ENCODE peak calls at places on chromosomes 3 and 15, in six cellular contexts. P is fibroblast of lung, W is lower leg skin, J is LNCaP clone FGC, R is A549, U is spleen. G is an unnamed sample.

GRCh38 chr3:24088782-24089181 is 143.7 kb downstream of the NR1D2 start:
- DNase-seq in R (peak), W (no peak), U (no peak), J (no peak), P (peak), G (peak)

GRCh38 chr3:47011371-47011770 is 31.9 kb downstream of the NBEAL2 start:
- DNase-seq in P (no peak), R (no peak), W (peak), U (peak), J (no peak), G (no peak)

GRCh38 chr3:114112696-114113095 is 56.2 kb downstream of the QTRT2 start:
- DNase-seq in R (no peak), J (no peak), U (no peak), P (peak), W (no peak), G (peak)

GRCh38 chr15:24075420-24076089 is 388.4 kb upstream of the NDN start:
- DNase-seq in J (no peak), P (no peak), W (no peak), U (no peak), R (no peak), G (no peak)

GRCh38 chr3:145637105-145637504 is 523.9 kb downstream of the PLOD2 start:
- DNase-seq in P (no peak), W (no peak), R (no peak), J (no peak), U (no peak), G (no peak)

GRCh38 chr3:4338751-4339150 is 35.6 kb downstream of the SETMAR start:
- DNase-seq in U (no peak), J (no peak), R (no peak), W (no peak), P (no peak), G (no peak)

GRCh38 chr3:62708642-62709041 is 166.6 kb downstream of the CADPS start:
- DNase-seq in R (no peak), U (no peak), P (no peak), W (no peak), J (no peak), G (no peak)

GRCh38 chr3:64327039-64327804 is 102.0 kb upstream of the PRICKLE2 start:
- DNase-seq in J (no peak), U (no peak), P (no peak), W (peak), R (no peak), G (peak)

GRCh38 chr15:64774556-64775523 is 549 bp downstream of the RBPMS2 start:
- DNase-seq in J (no peak), U (no peak), R (peak), W (no peak), P (peak), G (no peak)

GRCh38 chr3:41682996-41683395 is 278.9 kb downstream of the ULK4 start:
- DNase-seq in R (no peak), U (no peak), W (no peak), J (no peak), P (peak), G (peak)

GRCh38 chr15:68640791-68641331 is 62.1 kb downstream of the CORO2B start:
- DNase-seq in R (no peak), P (no peak), U (peak), J (no peak), W (peak), G (no peak)

GRCh38 chr3:14281053-14281452 is 102.4 kb downstream of the LSM3 start:
- DNase-seq in J (no peak), P (no peak), R (no peak), W (no peak), U (no peak), G (no peak)

GRCh38 chr3:148178508-148178907 is 519.2 kb upstream of the AGTR1 start:
- DNase-seq in R (no peak), U (no peak), J (peak), W (no peak), P (peak), G (peak)

GRCh38 chr15:44096596-44096995 is 98.5 kb downstream of the FRMD5 start:
- DNase-seq in W (no peak), R (no peak), U (no peak), P (peak), J (no peak), G (peak)

GRCh38 chr3:152121292-152121654 is 147.5 kb upstream of the MBNL1 start:
- DNase-seq in P (peak), R (peak), J (no peak), W (no peak), U (no peak), G (peak)

GRCh38 chr3:116339441-116340028 is 105.8 kb downstream of the LSAMP start:
- DNase-seq in W (no peak), R (no peak), J (no peak), U (no peak), P (peak), G (peak)

GRCh38 chr15:65008989-65009388 is 19.3 kb upstream of the SPG21 start:
- DNase-seq in W (no peak), R (no peak), J (no peak), U (no peak), P (no peak), G (peak)

GRCh38 chr15:58918239-58918638 is 15.2 kb downstream of the SLTM start:
- DNase-seq in P (peak), J (no peak), R (no peak), W (no peak), U (no peak), G (peak)

GRCh38 chr15:52318729-52319500 is 23.3 kb upstream of the MYO5C start:
- DNase-seq in P (no peak), U (no peak), J (no peak), W (no peak), R (no peak), G (peak)

GRCh38 chr15:76994001-76994400 is 925 bp upstream of the PSTPIP1 start:
- DNase-seq in P (no peak), J (no peak), W (no peak), R (peak), U (peak), G (peak)

GRCh38 chr3:12135029-12135634 is 23.6 kb downstream of the TIMP4 start:
- DNase-seq in R (peak), W (peak), U (peak), P (peak), J (no peak), G (peak)

GRCh38 chr15:101568304-101568703 is 78.8 kb upstream of the PCSK6 start:
- DNase-seq in R (no peak), U (no peak), J (no peak), P (peak), W (no peak), G (peak)

GRCh38 chr3:159825216-159825854 is 163.3 kb upstream of the IL12A start:
- DNase-seq in W (no peak), P (no peak), J (no peak), R (peak), U (no peak), G (no peak)

GRCh38 chr3:196135693-196136639 is 54.1 kb upstream of the TFRC start:
- DNase-seq in W (no peak), R (no peak), J (no peak), P (no peak), U (no peak), G (no peak)

GRCh38 chr3:11282250-11283125 is 10.3 kb downstream of the ATG7 start:
- DNase-seq in U (no peak), P (no peak), J (no peak), R (no peak), W (no peak), G (no peak)

GRCh38 chr15:67542192-67542461 is 376 bp upstream of the MAP2K5 start:
- DNase-seq in U (no peak), P (no peak), W (no peak), J (no peak), R (no peak), G (no peak)

GRCh38 chr3:184523825-184524615 is 37.6 kb upstream of the EPHB3 start:
- DNase-seq in R (peak), W (no peak), J (peak), P (peak), U (no peak), G (peak)

GRCh38 chr15:67133738-67134576 is 68.6 kb downstream of the SMAD3 start:
- DNase-seq in U (no peak), P (peak), J (no peak), W (no peak), R (peak), G (peak)

GRCh38 chr3:71153753-71154152 is 429.8 kb downstream of the FOXP1 start:
- DNase-seq in W (no peak), P (no peak), U (no peak), J (no peak), R (no peak), G (no peak)

GRCh38 chr15:86162172-86162591 is 82.5 kb downstream of the AGBL1 start:
- DNase-seq in R (no peak), P (no peak), W (no peak), J (no peak), U (no peak), G (no peak)

GRCh38 chr15:75723847-75724660 is 11.4 kb upstream of the CSPG4 start:
- DNase-seq in J (peak), P (peak), U (peak), W (peak), R (peak), G (peak)

GRCh38 chr3:56202997-56203396 is 265.3 kb downstream of the ERC2 start:
- DNase-seq in U (no peak), J (no peak), W (no peak), P (no peak), R (no peak), G (no peak)

GRCh38 chr3:176341963-176342362 is 855.3 kb downstream of the TBL1XR1 start:
- DNase-seq in W (no peak), P (no peak), J (no peak), R (no peak), U (no peak), G (no peak)

GRCh38 chr3:59607628-59608027 is 557.8 kb upstream of the CFAP20DC start:
- DNase-seq in J (no peak), R (peak), W (no peak), P (peak), U (no peak), G (peak)
- TF ChIP-seq CTCF in J (no peak), R (no peak), W (no peak), P (no peak), U (no peak), G (no peak)

DNA sequence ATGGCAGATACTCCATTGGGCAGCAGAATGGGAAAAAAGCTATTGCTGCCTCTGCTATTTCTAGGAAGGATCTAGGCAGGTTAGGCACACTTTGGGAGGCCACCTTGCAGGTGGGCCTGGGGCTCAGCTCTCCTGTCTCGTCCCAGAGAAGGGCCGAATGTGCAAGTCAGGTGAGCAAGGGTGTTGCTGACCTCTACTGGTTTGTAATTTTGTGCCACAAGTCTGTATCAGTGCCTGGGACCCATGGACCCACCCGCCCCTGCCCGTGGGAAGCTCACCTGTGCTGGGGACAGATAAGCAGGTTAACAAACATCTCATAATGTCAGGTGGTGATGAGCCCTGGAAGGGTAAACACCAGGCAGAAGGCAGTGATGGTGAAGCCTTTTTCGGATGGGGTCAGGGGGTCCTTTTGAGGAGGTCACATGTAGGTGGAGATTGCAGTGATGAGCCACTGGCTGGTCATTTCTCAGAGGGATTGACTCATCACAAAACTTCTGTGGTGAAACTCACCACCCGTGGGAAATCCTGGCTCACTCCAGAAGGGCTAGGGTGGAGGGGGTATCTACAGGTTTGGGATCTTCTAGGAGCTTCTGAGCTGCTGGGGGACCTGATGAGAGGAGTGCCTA is 161.3 kb downstream of the KLF13 start:
- DNase-seq in J (no peak), P (peak), W (peak), R (peak), U (no peak), G (peak)
- TF ChIP-seq CTCF in J (peak), P (no peak), W (no peak), R (peak), U (no peak), G (peak)

DNA sequence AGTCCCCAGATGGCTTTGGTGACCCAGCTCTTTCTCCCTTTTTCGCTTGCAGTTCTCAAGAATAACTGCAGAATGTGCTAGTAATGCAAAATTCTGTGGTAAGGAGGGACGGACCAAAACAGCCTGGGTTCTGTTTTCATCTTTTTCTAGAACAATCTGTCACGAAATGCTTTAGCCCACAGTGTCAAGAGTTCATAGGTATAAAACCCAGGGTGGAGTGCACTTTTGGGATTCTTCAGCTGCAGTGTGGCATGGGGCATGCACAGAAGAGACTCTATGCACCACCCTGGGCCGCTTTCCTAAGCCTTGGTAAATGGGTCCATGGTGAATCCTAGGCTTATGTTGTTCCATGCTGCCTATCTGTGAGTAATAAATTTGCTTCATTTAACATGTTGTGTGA is 1072.7 kb upstream of the GBE1 start:
- DNase-seq in R (no peak), P (no peak), W (no peak), U (no peak), J (no peak), G (no peak)
- TF ChIP-seq CTCF in R (no peak), P (no peak), W (no peak), U (no peak), J (no peak), G (no peak)

DNA sequence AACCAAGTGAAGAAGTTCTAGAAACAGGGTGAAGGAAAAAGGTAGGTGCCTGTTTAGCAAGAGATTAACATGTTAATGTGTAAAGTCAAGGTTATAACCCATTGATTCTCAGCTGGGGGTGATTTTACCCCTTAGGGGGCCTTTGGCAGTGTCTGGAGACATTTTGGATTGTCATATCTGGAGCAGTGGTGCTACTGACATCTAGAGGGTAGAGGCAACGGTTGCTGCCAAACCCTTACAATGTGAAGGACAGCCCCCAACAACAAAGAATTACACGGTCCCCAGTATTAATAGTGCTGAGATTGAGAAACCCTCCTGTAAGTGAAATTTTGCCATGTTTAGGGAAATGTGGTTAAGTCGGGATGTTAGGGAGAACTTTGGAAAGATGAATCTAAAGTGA is 74.7 kb downstream of the CRYBG3 start:
- DNase-seq in J (no peak), R (no peak), W (no peak), P (no peak), U (no peak), G (no peak)
- TF ChIP-seq CTCF in J (no peak), R (no peak), W (no peak), P (no peak), U (no peak), G (no peak)

GRCh38 chr3:3165650-3166049 is 13.8 kb downstream of the CRBN start:
- DNase-seq in P (no peak), R (no peak), U (no peak), W (no peak), J (no peak), G (no peak)

GRCh38 chr3:3165241-3165640 is 14.2 kb downstream of the CRBN start:
- DNase-seq in W (no peak), U (no peak), J (no peak), R (no peak), P (no peak), G (no peak)

GRCh38 chr3:3172627-3173026 is 6.9 kb downstream of the CRBN start:
- DNase-seq in J (no peak), P (no peak), R (no peak), U (no peak), W (no peak), G (no peak)

DNA sequence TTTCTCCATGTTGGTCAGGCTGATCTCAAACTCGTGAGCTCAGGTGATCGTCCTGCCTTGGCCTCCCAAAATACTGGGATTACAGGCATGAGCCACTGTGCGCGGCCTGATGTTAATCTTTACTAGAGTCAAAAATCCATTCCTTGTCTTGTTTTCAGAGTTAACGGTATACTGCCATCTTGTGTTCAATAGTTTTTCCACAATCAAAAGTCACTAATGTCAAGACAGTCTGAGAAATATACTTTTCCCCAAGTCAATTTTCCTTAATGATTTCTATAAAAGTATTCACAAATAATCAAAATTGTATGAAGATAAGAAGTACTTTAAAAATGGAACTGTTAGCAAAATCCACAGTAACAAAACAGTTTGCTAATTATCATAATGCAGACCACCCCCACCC is 8.5 kb downstream of the CRBN start:
- DNase-seq in J (peak), U (no peak), P (peak), R (peak), W (no peak), G (peak)
- TF ChIP-seq CTCF in J (peak), U (peak), P (no peak), R (peak), W (no peak), G (peak)

G was measured in cardiac fibroblast.